ENCODE peak calls at places on chromosomes 13 and 19, in four cellular contexts. L, B, I and X are unnamed samples. For H3K27me3, the result is how much of the 10 kb centered on the place peaks cover.

GRCh38 chr19:52307275-52307674 is 10.3 kb downstream of the ZNF480 start:
- DNase-seq in L (peak), B (peak), I (no peak), X (no peak)

GRCh38 chr19:2015611-2015950 is at the start of gene BTBD2:
- DNase-seq in B (peak), L (peak), I (no peak), X (peak)

GRCh38 chr13:91399189-91400093 is 1.0 kb downstream of the GPC5 start:
- DNase-seq in B (no peak), L (no peak), I (no peak), X (no peak)

GRCh38 chr13:110251227-110251791 is 55.6 kb downstream of the COL4A1 start:
- DNase-seq in B (no peak), I (no peak), L (no peak), X (no peak)

GRCh38 chr19:17706750-17707181 is 12.5 kb upstream of the MAP1S start:
- DNase-seq in I (peak), B (peak), L (peak), X (no peak)

GRCh38 chr13:106597190-106597589 is 29.3 kb upstream of the ARGLU1 start:
- DNase-seq in I (no peak), B (no peak), L (peak), X (no peak)

GRCh38 chr19:29302002-29302928 is 89.3 kb upstream of the UQCRFS1 start:
- DNase-seq in B (no peak), L (no peak), I (no peak), X (no peak)

GRCh38 chr13:43087960-43088580 is 64.7 kb downstream of the DNAJC15 start:
- DNase-seq in L (peak), I (no peak), B (no peak), X (no peak)

GRCh38 chr19:29489182-29489951 is 36.4 kb upstream of the VSTM2B start:
- DNase-seq in L (no peak), I (peak), B (peak), X (no peak)

GRCh38 chr19:6654347-6655310 is 15.3 kb downstream of the TNFSF14 start:
- DNase-seq in I (no peak), L (no peak), B (no peak), X (no peak)

GRCh38 chr19:33132425-33132824 is 511 bp downstream of the WDR88 start:
- DNase-seq in I (no peak), L (no peak), B (peak), X (no peak)

GRCh38 chr19:40263440-40264313 is 21.5 kb downstream of the AKT2 start:
- DNase-seq in L (no peak), B (no peak), I (no peak), X (no peak)

GRCh38 chr13:90889906-90890305 is 457.6 kb upstream of the MIR17HG start:
- DNase-seq in B (no peak), I (no peak), L (no peak), X (no peak)

DNA sequence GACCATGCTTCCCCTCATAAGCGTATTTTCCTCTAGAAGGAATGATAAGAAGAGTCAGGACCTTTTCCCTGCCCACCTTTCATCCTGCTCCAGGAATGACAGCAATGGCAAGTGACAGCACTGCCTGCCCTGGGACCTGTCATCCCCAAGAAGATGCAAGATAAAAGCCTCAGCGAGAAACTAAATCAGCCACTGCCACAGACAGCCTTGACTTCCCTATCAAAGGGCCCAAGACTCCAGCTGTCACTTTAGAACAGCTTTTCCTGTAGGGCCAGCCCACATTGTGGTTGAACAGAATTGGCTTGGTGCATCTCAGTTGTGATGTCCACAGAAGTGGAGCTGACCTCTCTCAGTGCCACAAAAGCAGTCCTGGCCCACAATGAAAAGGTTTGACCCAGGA is 1.1 kb downstream of the RAB8A start:
- DNase-seq in I (no peak), B (no peak), L (no peak), X (no peak)
- H3K27ac ChIP-seq in I (peak), B (no peak), L (peak), X (peak)

GRCh38 chr19:3518231-3518630 is 12.1 kb downstream of the FZR1 start:
- DNase-seq in I (no peak), B (peak), L (no peak), X (no peak)

GRCh38 chr19:3518669-3519068 is 12.6 kb downstream of the FZR1 start:
- DNase-seq in L (no peak), B (no peak), I (no peak), X (no peak)

GRCh38 chr19:3521104-3521445 is 15.0 kb downstream of the FZR1 start:
- DNase-seq in L (no peak), I (no peak), B (no peak), X (no peak)

GRCh38 chr19:3519126-3519525 is 13.0 kb downstream of the FZR1 start:
- DNase-seq in B (no peak), L (no peak), I (no peak), X (no peak)

DNA sequence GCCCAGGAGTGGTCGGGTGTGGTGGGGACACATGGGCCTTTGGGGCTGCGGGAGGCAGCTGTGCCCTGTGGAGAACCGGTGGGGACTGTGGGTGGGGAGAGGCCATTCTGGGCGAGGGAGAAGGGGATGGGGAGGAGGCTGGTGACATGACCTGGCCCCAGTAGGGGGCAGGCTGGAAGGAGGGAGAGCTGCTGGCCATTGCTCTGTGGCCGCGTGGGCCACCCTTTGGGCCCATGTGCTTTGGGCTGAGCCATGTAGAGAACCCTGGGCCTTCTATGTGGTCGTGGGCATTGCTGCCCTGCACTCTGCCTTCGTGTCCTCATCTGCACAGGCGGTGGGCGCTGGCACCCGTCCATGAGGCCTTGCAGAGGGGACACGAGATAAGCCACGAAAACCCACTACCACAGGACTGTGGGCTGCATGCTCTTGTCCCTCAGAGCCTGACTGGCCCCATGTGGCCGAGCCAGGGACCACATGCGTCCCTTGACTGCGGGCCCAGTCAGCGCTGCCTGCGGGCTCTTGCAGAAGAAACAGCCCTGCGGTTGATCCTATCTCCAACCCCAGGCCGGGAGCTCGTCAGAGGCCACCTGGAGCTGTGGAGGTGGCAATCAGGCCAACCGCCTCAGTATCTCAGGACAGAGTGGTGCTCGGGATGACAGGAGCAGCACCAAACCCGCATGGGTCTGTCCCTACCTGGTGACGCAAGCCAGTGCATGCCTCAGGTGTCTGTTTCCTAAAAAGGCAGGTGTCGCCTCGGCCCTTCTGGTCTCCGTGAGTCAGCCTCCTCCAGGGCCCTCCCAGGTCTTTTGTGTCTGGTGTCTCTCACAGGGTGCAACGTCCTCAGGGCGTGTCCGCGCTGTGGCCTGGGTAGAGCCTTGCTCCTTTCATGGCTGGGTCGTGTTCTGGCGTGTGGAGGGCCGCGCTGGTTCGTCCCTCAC is 14.3 kb downstream of the FZR1 start:
- DNase-seq in L (no peak), B (peak), I (no peak), X (no peak)
- TF ChIP-seq CTCF in L (no peak), B (peak), I (no peak), X (no peak)

DNA sequence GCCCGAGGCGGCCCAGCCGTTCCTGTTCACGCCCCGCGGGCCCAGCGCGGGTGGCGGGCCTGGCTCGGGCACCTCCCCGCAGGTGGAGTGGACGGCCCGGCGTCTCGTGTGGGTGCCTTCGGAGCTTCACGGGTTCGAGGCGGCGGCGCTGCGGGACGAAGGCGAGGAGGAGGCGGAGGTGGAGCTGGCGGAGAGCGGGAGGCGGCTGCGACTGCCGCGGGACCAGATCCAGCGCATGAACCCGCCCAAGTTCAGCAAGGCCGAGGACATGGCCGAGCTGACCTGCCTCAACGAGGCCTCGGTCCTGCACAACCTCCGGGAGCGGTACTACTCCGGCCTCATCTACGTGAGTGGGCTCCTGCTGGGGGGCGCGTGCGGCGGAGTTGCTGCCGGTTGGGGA is 7.0 kb downstream of the MYH14 start:
- DNase-seq in I (no peak), L (no peak), B (no peak), X (no peak)
- H3K27me3 ChIP-seq in I (under half), L (under half), B (under half), X (under half)

DNA sequence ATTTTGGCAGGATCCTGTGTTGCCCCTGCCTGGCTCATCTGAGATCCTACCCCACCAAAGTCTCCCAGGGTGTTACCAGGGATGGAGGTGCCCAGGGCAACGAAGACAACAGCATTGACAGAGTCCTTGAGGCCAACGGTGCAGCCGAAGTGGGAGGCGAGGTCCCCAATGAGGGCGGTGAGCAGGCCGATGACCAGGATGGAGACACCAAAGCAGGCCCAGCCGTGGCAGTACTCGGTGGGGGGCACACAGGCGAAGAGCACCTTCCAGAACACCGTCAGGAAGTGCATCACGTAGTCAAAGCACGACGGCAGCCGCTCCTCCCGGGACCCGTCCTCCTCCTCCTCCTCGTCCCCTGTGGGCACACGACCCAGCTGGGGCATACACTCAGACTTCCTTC is 12.8 kb upstream of the MEIS3 start:
- DNase-seq in B (no peak), I (no peak), L (no peak), X (no peak)
- H3K27ac ChIP-seq in B (no peak), I (no peak), L (no peak), X (no peak)